ENCODE peak calls at places on chromosomes 12 and 14, in five cellular contexts. K is GM12878, D is HCT116, A is HepG2, J is K562. C is an unnamed sample.
A peak's percentile ranks its signal among the peaks of the same experiment; 100 is the strongest.

GRCh38 chr12:113470871-113471618 is 626 bp downstream of the LHX5 start:
- DNase-seq in K (no peak), D (no peak), A (no peak), J (no peak), C (peak; percentile 71)

GRCh38 chr14:37655418-37655817 is 60.0 kb downstream of the TTC6 start:
- DNase-seq in K (no peak), D (peak; percentile 0), A (peak; percentile 29), J (no peak), C (no peak)

GRCh38 chr14:74660167-74660566 is 48.1 kb upstream of the LTBP2 start:
- DNase-seq in K (no peak), D (no peak), A (no peak), J (peak; percentile 23), C (no peak)

GRCh38 chr12:14952295-14952995 is 9.0 kb downstream of the ARHGDIB start:
- DNase-seq in K (no peak), D (peak; percentile 48), A (peak; percentile 42), J (no peak), C (no peak)

GRCh38 chr14:20934148-20934762 is 21.0 kb upstream of the RNASE2 start:
- DNase-seq in K (no peak), D (peak; percentile 62), A (no peak), J (peak; percentile 74), C (peak; percentile 94)

GRCh38 chr14:78325911-78326310 is 155.7 kb downstream of the NRXN3 start:
- DNase-seq in K (no peak), D (no peak), A (no peak), J (no peak), C (no peak)

GRCh38 chr14:103404032-103404918 is 19.1 kb downstream of the MARK3 start:
- DNase-seq in K (no peak), D (no peak), A (no peak), J (no peak), C (no peak)

GRCh38 chr14:62722406-62722805 is 322.9 kb downstream of the KCNH5 start:
- DNase-seq in K (no peak), D (no peak), A (no peak), J (no peak), C (no peak)

GRCh38 chr12:1811281-1811947 is 9.0 kb upstream of the LRTM2 start:
- DNase-seq in K (no peak), D (no peak), A (peak; percentile 75), J (no peak), C (no peak)

GRCh38 chr12:66235626-66236281 is 46.7 kb downstream of the IRAK3 start:
- DNase-seq in K (no peak), D (no peak), A (no peak), J (no peak), C (peak; percentile 25)

GRCh38 chr12:124673881-124674617 is 106.6 kb upstream of the NCOR2 start:
- DNase-seq in K (no peak), D (no peak), A (no peak), J (no peak), C (no peak)

GRCh38 chr14:55103005-55103640 is 25.9 kb upstream of the LGALS3 start:
- DNase-seq in K (peak; percentile 95), D (peak; percentile 97), A (peak; percentile 95), J (peak; percentile 78), C (peak; percentile 84)

GRCh38 chr12:52779914-52780313 is 2.8 kb upstream of the KRT76 start:
- DNase-seq in K (no peak), D (no peak), A (no peak), J (no peak), C (no peak)

GRCh38 chr12:104223599-104224168 is 8.1 kb downstream of the TXNRD1 start:
- DNase-seq in K (no peak), D (no peak), A (no peak), J (no peak), C (no peak)

GRCh38 chr12:56900583-56900982 is 33.6 kb downstream of the SDR9C7 start:
- DNase-seq in K (no peak), D (peak; percentile 91), A (no peak), J (peak; percentile 65), C (no peak)

GRCh38 chr12:12648284-12648683 is 36.6 kb downstream of the CREBL2 start:
- DNase-seq in K (no peak), D (no peak), A (no peak), J (no peak), C (no peak)

GRCh38 chr12:106042091-106042490 is 96.7 kb downstream of the NUAK1 start:
- DNase-seq in K (no peak), D (no peak), A (no peak), J (no peak), C (no peak)

GRCh38 chr12:153080-153746 is 60.7 kb downstream of the SLC6A12 start:
- DNase-seq in K (no peak), D (peak; percentile 56), A (peak; percentile 75), J (peak; percentile 80), C (peak; percentile 90)

GRCh38 chr14:92925446-92925845 is 2.5 kb downstream of the CHGA start:
- DNase-seq in K (no peak), D (no peak), A (no peak), J (no peak), C (no peak)

GRCh38 chr12:21912318-21912717 is 28.9 kb downstream of the ABCC9 start:
- DNase-seq in K (no peak), D (no peak), A (no peak), J (no peak), C (no peak)

GRCh38 chr14:51014625-51015024 is 70.3 kb upstream of the PYGL start:
- DNase-seq in K (no peak), D (no peak), A (no peak), J (no peak), C (no peak)

GRCh38 chr14:104865631-104866441 is 768 bp downstream of the CEP170B start:
- DNase-seq in K (no peak), D (peak; percentile 8), A (no peak), J (peak; percentile 68), C (peak; percentile 86)

GRCh38 chr14:91919814-91920213 is 27.7 kb downstream of the FBLN5 start:
- DNase-seq in K (no peak), D (no peak), A (no peak), J (no peak), C (no peak)

GRCh38 chr12:123935956-123936355 is 36.7 kb downstream of the CCDC92 start:
- DNase-seq in K (no peak), D (no peak), A (no peak), J (no peak), C (no peak)

GRCh38 chr14:101520621-101521305 is 40.5 kb upstream of the DIO3 start:
- DNase-seq in K (no peak), D (no peak), A (no peak), J (no peak), C (no peak)

DNA sequence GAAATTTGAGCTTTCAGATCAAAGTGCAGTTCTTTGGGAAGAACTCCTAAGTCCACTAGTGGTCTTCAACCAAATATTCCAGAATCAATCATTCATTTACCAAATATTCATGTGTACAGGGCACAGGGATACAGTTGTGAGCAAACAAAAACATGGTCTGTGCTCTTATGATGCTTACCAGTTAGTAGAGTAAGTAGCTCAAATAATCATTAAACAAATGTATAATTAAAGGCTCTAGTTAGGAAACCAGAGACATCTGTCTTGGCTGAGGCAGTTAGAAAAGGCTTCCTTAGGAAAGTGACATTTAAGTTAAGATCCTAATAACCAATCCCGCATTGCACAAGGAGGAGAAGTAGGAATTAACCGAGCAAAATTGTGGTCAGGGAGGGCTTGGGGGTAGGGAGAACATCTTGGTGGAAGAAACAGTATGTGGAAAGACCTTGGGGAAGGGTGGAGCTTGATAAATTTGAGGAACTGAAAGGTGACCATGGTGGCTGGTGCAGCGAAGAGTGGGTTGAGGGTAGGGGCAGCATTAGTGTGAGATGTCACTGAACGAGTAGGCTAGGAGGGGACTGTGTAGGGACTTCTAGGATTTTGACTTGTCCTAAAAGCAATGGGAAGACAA is 40.0 kb downstream of the PEBP1 start:
- DNase-seq in K (peak; percentile 45), D (no peak), A (no peak), J (no peak), C (no peak)
- H3K4me1 ChIP-seq in K (peaks cover 8% of the 10 kb centered on the region), D (no peaks in the 10 kb centered on the region), A (no peaks in the 10 kb centered on the region), J (no peaks in the 10 kb centered on the region), C (no peaks in the 10 kb centered on the region)

GRCh38 chr14:89025581-89026236 is 201.3 kb downstream of the TTC8 start:
- DNase-seq in K (no peak), D (no peak), A (no peak), J (no peak), C (no peak)

GRCh38 chr14:89024691-89025090 is 200.2 kb downstream of the TTC8 start:
- DNase-seq in K (no peak), D (no peak), A (no peak), J (no peak), C (no peak)

GRCh38 chr14:89029961-89030694 is 205.7 kb downstream of the TTC8 start:
- DNase-seq in K (no peak), D (no peak), A (no peak), J (no peak), C (no peak)

GRCh38 chr14:89028462-89029134 is 204.1 kb downstream of the TTC8 start:
- DNase-seq in K (no peak), D (no peak), A (no peak), J (no peak), C (no peak)

GRCh38 chr14:89027097-89027740 is 202.8 kb downstream of the TTC8 start:
- DNase-seq in K (no peak), D (peak; percentile 13), A (peak; percentile 21), J (peak; percentile 83), C (peak; percentile 80)
- TF ChIP-seq EZH2 in K (no peak), D (no peak), A (no peak), J (no peak), C (peak; percentile 11)

GRCh38 chr14:24106672-24107271 is 7.8 kb upstream of the DCAF11 start:
- DNase-seq in K (no peak), D (no peak), A (no peak), J (no peak), C (no peak)

GRCh38 chr14:24108336-24108874 is 6.2 kb upstream of the DCAF11 start:
- DNase-seq in K (no peak), D (no peak), A (no peak), J (no peak), C (no peak)

GRCh38 chr14:24110485-24110884 is 4.1 kb upstream of the DCAF11 start:
- DNase-seq in K (no peak), D (no peak), A (no peak), J (no peak), C (no peak)

GRCh38 chr14:24113379-24113800 is 1.2 kb upstream of the DCAF11 start:
- DNase-seq in K (no peak), D (no peak), A (no peak), J (no peak), C (no peak)

GRCh38 chr14:24110060-24110459 is 4.5 kb upstream of the DCAF11 start:
- DNase-seq in K (no peak), D (no peak), A (peak; percentile 68), J (no peak), C (no peak)
- TF ChIP-seq REST in K (no peak), D (no peak), A (no peak), J (no peak), C (no peak)

DNA sequence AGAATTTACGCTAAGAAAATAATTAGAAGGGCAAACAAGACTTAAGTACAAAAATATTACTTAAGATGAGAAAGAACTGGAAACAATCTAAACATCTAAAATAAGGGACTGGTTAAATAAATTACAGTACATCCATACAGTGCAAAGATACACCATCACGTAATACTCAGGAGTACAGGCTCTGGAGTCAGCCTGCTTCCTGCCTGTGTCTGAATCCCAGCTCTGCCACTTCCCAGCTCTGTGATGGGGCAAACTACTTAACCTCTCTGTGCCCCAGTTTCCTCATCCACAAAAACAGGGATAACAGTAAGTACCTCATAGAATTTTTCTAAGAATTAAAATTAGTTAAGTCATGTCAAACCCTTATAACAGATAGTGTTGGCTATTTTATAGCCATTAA is 36.0 kb downstream of the PPTC7 start:
- DNase-seq in K (no peak), D (no peak), A (no peak), J (no peak), C (no peak)
- H3K4me1 ChIP-seq in K (peaks cover 30% of the 10 kb centered on the region), D (no peaks in the 10 kb centered on the region), A (no peaks in the 10 kb centered on the region), J (peaks cover 4% of the 10 kb centered on the region), C (peaks cover 7% of the 10 kb centered on the region)